ENCODE peak calls at places on chromosomes 12 and 14, in four cellular contexts. L, Q, X and W are unnamed samples.

GRCh38 chr12:32541754-32542374 is 137.2 kb upstream of the DNM1L start:
- DNase-seq in L (no peak), Q (no peak), X (no peak), W (no peak)

GRCh38 chr12:24200013-24200412 is 250.5 kb upstream of the SOX5 start:
- DNase-seq in L (no peak), Q (no peak), X (no peak), W (no peak)

GRCh38 chr14:24098927-24099813 is 5.1 kb downstream of the PCK2 start:
- DNase-seq in L (no peak), Q (no peak), X (no peak), W (no peak)

GRCh38 chr14:85063747-85064146 is 466.2 kb upstream of the FLRT2 start:
- DNase-seq in L (no peak), Q (no peak), X (no peak), W (no peak)

GRCh38 chr14:68637106-68638021 is 155.5 kb downstream of the ZFP36L1 start:
- DNase-seq in L (no peak), Q (peak; percentile 73), X (no peak), W (no peak)

GRCh38 chr12:128644664-128645296 is 179.0 kb downstream of the SLC15A4 start:
- DNase-seq in L (peak; percentile 8), Q (no peak), X (no peak), W (no peak)

GRCh38 chr12:40988831-40989230 is 199.3 kb upstream of the PDZRN4 start:
- DNase-seq in L (no peak), Q (no peak), X (no peak), W (no peak)

GRCh38 chr12:12466157-12466556 is 96.5 kb downstream of the DUSP16 start:
- DNase-seq in L (peak; percentile 89), Q (no peak), X (no peak), W (peak; percentile 68)

GRCh38 chr12:57477710-57478681 is 1.7 kb downstream of the ARHGAP9 start:
- DNase-seq in L (peak; percentile 64), Q (no peak), X (no peak), W (peak; percentile 58)

GRCh38 chr14:104156142-104156541 is 17.8 kb downstream of the KIF26A start:
- DNase-seq in L (no peak), Q (no peak), X (no peak), W (no peak)

GRCh38 chr12:43241971-43242370 is 310.0 kb downstream of the ADAMTS20 start:
- DNase-seq in L (no peak), Q (no peak), X (no peak), W (no peak)

GRCh38 chr12:81692008-81692407 is 67.1 kb downstream of the PPFIA2 start:
- DNase-seq in L (no peak), Q (no peak), X (no peak), W (no peak)

GRCh38 chr14:81127785-81128184 is 93.0 kb downstream of the GTF2A1 start:
- DNase-seq in L (no peak), Q (no peak), X (no peak), W (no peak)

GRCh38 chr12:49364989-49365388 is 2.3 kb upstream of the SPATS2 start:
- DNase-seq in L (no peak), Q (no peak), X (no peak), W (no peak)

GRCh38 chr12:46112364-46112763 is 122.0 kb upstream of the SCAF11 start:
- DNase-seq in L (no peak), Q (no peak), X (no peak), W (no peak)

GRCh38 chr14:86405250-86405649 is 875.3 kb downstream of the FLRT2 start:
- DNase-seq in L (no peak), Q (no peak), X (no peak), W (no peak)

GRCh38 chr12:10153271-10154144 is 18.4 kb downstream of the OLR1 start:
- DNase-seq in L (peak; percentile 46), Q (peak; percentile 71), X (peak; percentile 42), W (peak; percentile 20)

GRCh38 chr12:54704187-54704586 is 56.0 kb upstream of the DCD start:
- DNase-seq in L (no peak), Q (no peak), X (no peak), W (no peak)

GRCh38 chr14:91369628-91370445 is 47.8 kb downstream of the CCDC88C start:
- DNase-seq in L (no peak), Q (no peak), X (no peak), W (no peak)

GRCh38 chr14:57244103-57244502 is 24.6 kb downstream of the EXOC5 start:
- DNase-seq in L (no peak), Q (no peak), X (no peak), W (no peak)

GRCh38 chr12:94169495-94169894 is 21.1 kb downstream of the PLXNC1 start:
- DNase-seq in L (no peak), Q (no peak), X (no peak), W (no peak)

GRCh38 chr12:89451876-89452275 is 72.7 kb downstream of the GALNT4 start:
- DNase-seq in L (no peak), Q (peak; percentile 54), X (peak; percentile 41), W (no peak)

GRCh38 chr14:92513966-92514843 is 624 bp downstream of the RIN3 start:
- DNase-seq in L (peak; percentile 41), Q (no peak), X (no peak), W (no peak)

GRCh38 chr14:26773906-26774593 is 176.2 kb upstream of the NOVA1 start:
- DNase-seq in L (no peak), Q (no peak), X (no peak), W (no peak)

GRCh38 chr14:106308839-106309389 is 782.5 kb downstream of the TMEM121 start:
- DNase-seq in L (peak; percentile 49), Q (no peak), X (no peak), W (peak; percentile 62)

GRCh38 chr12:117388865-117389508 is 27.6 kb upstream of the NOS1 start:
- DNase-seq in L (no peak), Q (no peak), X (no peak), W (no peak)

GRCh38 chr14:93962701-93963601 is 13.4 kb downstream of the ASB2 start:
- DNase-seq in L (peak; percentile 71), Q (peak; percentile 18), X (no peak), W (peak; percentile 43)